ENCODE peak calls at places on chromosomes 5 and 9, in eight cellular contexts. C is HFF-Myc; O is NCI-H510A; G is ELR; X is IMR-90; V is stimulated activated CD4-positive, alpha-beta T cell treated with anti-CD3 and anti-CD28 coated beads, Interleukin-1b, Interleukin-23, amount 100 ng/mL, for 24 hours; D is activated effector memory CD4-positive, alpha-beta T cell treated with anti-CD3 and anti-CD28 coated beads, Interleukin-2, amount 50 U/mL, for 16 hours; F is breast epithelium. I is an unnamed sample.

GRCh38 chr9:114266969-114267368 is 55.9 kb upstream of the ORM1 start:
- DNase-seq in X (peak; percentile 68), C (no peak), O (no peak), F (no peak), D (no peak), V (no peak), G (no peak), I (no peak)

GRCh38 chr5:166068547-166069335 is 2222.7 kb upstream of the WWC1 start:
- DNase-seq in D (no peak), X (no peak), V (no peak), O (no peak), G (no peak), C (no peak), F (no peak), I (no peak)

GRCh38 chr5:78577051-78577807 is 71.3 kb downstream of the LHFPL2 start:
- DNase-seq in O (no peak), X (no peak), V (no peak), F (no peak), G (no peak), D (no peak), C (no peak), I (no peak)

GRCh38 chr5:146873186-146873917 is 5.2 kb downstream of the PPP2R2B start:
- DNase-seq in F (no peak), X (no peak), C (no peak), D (no peak), G (no peak), V (no peak), O (no peak), I (no peak)

GRCh38 chr5:178279026-178279722 is 46.6 kb upstream of the PHYKPL start:
- DNase-seq in F (no peak), D (no peak), O (no peak), C (no peak), X (no peak), G (no peak), V (no peak), I (no peak)

GRCh38 chr5:126053630-126054029 is 369.6 kb upstream of the GRAMD2B start:
- DNase-seq in F (no peak), V (no peak), D (no peak), C (no peak), X (no peak), O (no peak), G (no peak), I (no peak)

GRCh38 chr5:177198738-177199137 is 65.2 kb downstream of the NSD1 start:
- DNase-seq in G (no peak), C (no peak), F (no peak), V (no peak), D (no peak), X (no peak), O (no peak), I (no peak)

GRCh38 chr9:35335164-35335563 is 154.7 kb upstream of the RUSC2 start:
- DNase-seq in D (no peak), F (no peak), X (peak; percentile 50), O (no peak), G (peak; percentile 63), V (no peak), C (no peak), I (no peak)

GRCh38 chr5:42825422-42826148 is 13.9 kb upstream of the SELENOP start:
- DNase-seq in F (no peak), C (no peak), G (no peak), O (no peak), D (no peak), X (no peak), V (no peak), I (no peak)

GRCh38 chr5:172542651-172543131 is 88.4 kb upstream of the SH3PXD2B start:
- DNase-seq in D (peak; percentile 55), O (no peak), V (no peak), G (no peak), C (no peak), F (peak; percentile 2), X (no peak), I (peak; percentile 69)

GRCh38 chr9:125932012-125932411 is 184.8 kb downstream of the PBX3 start:
- DNase-seq in D (no peak), G (peak; percentile 99), O (no peak), C (peak; percentile 99), V (no peak), F (peak; percentile 53), X (peak; percentile 99), I (no peak)

GRCh38 chr5:126368239-126368812 is 54.9 kb upstream of the GRAMD2B start:
- DNase-seq in O (no peak), X (peak; percentile 25), F (peak; percentile 84), C (no peak), G (no peak), D (no peak), V (no peak), I (no peak)

I was measured in upper lobe of left lung.